ENCODE peak calls at places on chromosome 21, in nine cellular contexts. J is PC-3, U is tibial artery, X is ovary, H is heart right ventricle, V is thoracic aorta, L is PC-9, D is prostate gland, Y is mesendoderm. Q is an unnamed sample. For H3K4me1, the result is how much of the 10 kb centered on the place peaks cover.

GRCh38 chr21:39542736-39543135 is 70.0 kb upstream of the B3GALT5 start:
- DNase-seq in V (no peak), D (no peak), L (no peak), X (no peak), U (no peak), Y (no peak), J (no peak), H (no peak), Q (no peak)

GRCh38 chr21:31133243-31133830 is 95.1 kb upstream of the KRTAP19-8 start:
- DNase-seq in Y (no peak), L (no peak), U (no peak), X (no peak), D (no peak), V (no peak), H (no peak), J (no peak), Q (no peak)

GRCh38 chr21:16241021-16241420 is 511.2 kb downstream of the USP25 start:
- DNase-seq in U (no peak), L (no peak), Y (no peak), D (no peak), X (no peak), J (no peak), H (no peak), V (no peak), Q (no peak)

GRCh38 chr21:25039461-25040380 is 567.6 kb downstream of the MRPL39 start:
- DNase-seq in J (peak), D (no peak), Y (peak), L (no peak), U (no peak), H (no peak), X (no peak), V (no peak), Q (no peak)

GRCh38 chr21:17673261-17674020 is 60.7 kb upstream of the BTG3 start:
- DNase-seq in J (peak), L (peak), V (no peak), U (no peak), X (no peak), H (no peak), Y (peak), D (no peak), Q (peak)

GRCh38 chr21:16587141-16587570 is 857.4 kb downstream of the USP25 start:
- DNase-seq in X (peak), H (peak), Y (peak), U (peak), D (peak), V (no peak), L (peak), J (peak), Q (no peak)

GRCh38 chr21:34807881-34808568 is 139.2 kb downstream of the CLIC6 start:
- DNase-seq in X (peak), U (peak), Y (no peak), D (no peak), H (no peak), J (peak), L (peak), V (no peak), Q (peak)

GRCh38 chr21:29267666-29268065 is 31.1 kb upstream of the BACH1 start:
- DNase-seq in H (no peak), D (no peak), U (no peak), X (no peak), J (no peak), L (no peak), V (no peak), Y (no peak), Q (no peak)

GRCh38 chr21:29155118-29155932 is 24.9 kb downstream of the MAP3K7CL start:
- DNase-seq in H (peak), X (peak), U (peak), J (peak), D (peak), V (no peak), L (peak), Y (peak), Q (peak)

GRCh38 chr21:32372755-32373154 is 20.1 kb downstream of the URB1 start:
- DNase-seq in Y (no peak), U (no peak), D (peak), L (no peak), X (no peak), J (no peak), V (no peak), H (no peak), Q (no peak)

GRCh38 chr21:38838598-38839369 is 33.1 kb downstream of the ETS2 start:
- DNase-seq in Y (no peak), D (no peak), H (no peak), X (no peak), L (no peak), J (no peak), U (no peak), V (no peak), Q (peak)

GRCh38 chr21:17441370-17441769 is 71.5 kb upstream of the CXADR start:
- DNase-seq in U (no peak), H (no peak), X (no peak), V (no peak), Y (no peak), D (peak), L (peak), J (peak), Q (no peak)

GRCh38 chr21:23009360-23009759 is 2011.2 kb downstream of the NCAM2 start:
- DNase-seq in V (no peak), X (no peak), D (no peak), H (no peak), U (no peak), L (no peak), Y (no peak), J (no peak), Q (no peak)

GRCh38 chr21:39694750-39695149 is 50.2 kb upstream of the IGSF5 start:
- DNase-seq in H (no peak), J (no peak), X (no peak), D (no peak), L (no peak), V (no peak), U (no peak), Y (no peak), Q (no peak)

GRCh38 chr21:31182231-31183129 is 144.2 kb upstream of the KRTAP19-8 start:
- DNase-seq in U (no peak), Y (no peak), J (no peak), L (no peak), V (no peak), X (no peak), H (no peak), D (no peak), Q (no peak)

GRCh38 chr21:31781737-31782136 is 49.8 kb upstream of the SCAF4 start:
- DNase-seq in J (peak), Y (no peak), X (peak), L (no peak), U (no peak), H (peak), D (peak), V (peak), Q (no peak)

GRCh38 chr21:44301093-44301492 is 1.2 kb downstream of the PFKL start:
- DNase-seq in Y (no peak), H (no peak), X (no peak), D (no peak), J (no peak), L (no peak), V (no peak), U (no peak), Q (no peak)

GRCh38 chr21:44299085-44299457 is 782 bp upstream of the PFKL start:
- DNase-seq in Y (no peak), J (peak), D (no peak), H (no peak), X (no peak), L (no peak), U (no peak), V (no peak), Q (no peak)

GRCh38 chr21:44300262-44300959 is 558 bp downstream of the PFKL start:
- DNase-seq in Y (peak), U (peak), X (peak), L (peak), V (peak), H (peak), J (peak), D (peak), Q (peak)

GRCh38 chr21:44298301-44298700 is 1.6 kb upstream of the PFKL start:
- DNase-seq in X (no peak), U (no peak), J (peak), Y (no peak), V (no peak), H (no peak), L (no peak), D (no peak), Q (no peak)

GRCh38 chr21:44299458-44300261 is at the start of gene PFKL:
- DNase-seq in Y (peak), U (peak), D (peak), X (peak), H (peak), V (no peak), L (peak), J (peak), Q (peak)
- H3K4me1 ChIP-seq in Y (under half), U (half or more), D (under half), X (under half), H (half or more), V (under half), L (under half), J (under half), Q (under half)

DNA sequence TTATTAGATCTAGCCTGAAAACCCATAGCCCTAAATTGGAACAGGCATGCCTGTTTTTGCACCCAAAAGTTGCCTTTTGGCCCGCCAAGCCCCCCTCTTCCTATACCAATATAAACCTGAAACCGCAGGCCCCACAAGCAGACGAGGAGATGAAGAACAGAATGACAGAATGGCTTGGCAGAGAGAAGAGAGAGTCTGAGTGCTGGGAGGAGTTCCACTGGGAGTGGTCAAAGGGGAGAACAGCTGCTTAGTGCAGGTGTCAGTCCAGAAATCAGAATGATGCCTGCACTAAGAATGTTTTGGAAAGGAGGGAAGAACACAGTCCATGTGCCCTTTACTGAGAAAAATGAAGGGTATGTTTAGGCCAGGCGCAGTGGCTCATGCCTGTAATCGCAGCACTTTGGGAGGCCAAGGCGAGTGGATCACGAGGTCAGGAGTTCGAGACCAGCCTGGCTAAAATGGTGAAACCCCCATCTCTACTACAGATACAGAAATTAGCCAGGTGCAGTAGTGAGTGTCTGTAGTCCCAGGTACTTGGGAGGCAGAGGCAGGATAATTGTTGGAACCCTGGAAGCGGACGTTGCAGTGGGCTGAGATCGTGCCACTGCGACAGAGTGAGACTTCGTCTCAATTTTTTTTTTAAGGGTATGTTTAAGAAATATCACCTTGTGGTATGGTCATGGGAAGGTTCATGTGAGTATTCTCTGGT is 9.4 kb downstream of the DYRK1A start:
- DNase-seq in L (no peak), J (no peak), V (no peak), Y (no peak), D (no peak), X (no peak), H (no peak), U (no peak), Q (no peak)
- H3K27ac ChIP-seq in L (no peak), J (peak), V (no peak), Y (no peak), D (no peak), X (no peak), H (peak), U (no peak), Q (no peak)

GRCh38 chr21:15061747-15062146 is 3.1 kb downstream of the NRIP1 start:
- DNase-seq in X (no peak), L (no peak), J (no peak), H (no peak), U (no peak), Y (no peak), V (no peak), D (no peak), Q (no peak)

GRCh38 chr21:15062566-15062965 is 2.2 kb downstream of the NRIP1 start:
- DNase-seq in L (no peak), D (no peak), X (no peak), V (no peak), J (peak), H (no peak), U (no peak), Y (no peak), Q (peak)

GRCh38 chr21:15061284-15061683 is 3.5 kb downstream of the NRIP1 start:
- DNase-seq in D (no peak), X (no peak), U (no peak), Y (no peak), L (no peak), H (no peak), V (no peak), J (no peak), Q (no peak)

GRCh38 chr21:15059397-15059796 is 5.4 kb downstream of the NRIP1 start:
- DNase-seq in X (no peak), Y (no peak), U (no peak), H (no peak), V (no peak), J (no peak), L (no peak), D (no peak), Q (no peak)

GRCh38 chr21:15060776-15061175 is 4.0 kb downstream of the NRIP1 start:
- DNase-seq in L (no peak), X (no peak), J (peak), U (no peak), V (no peak), H (no peak), Y (peak), D (no peak), Q (peak)
- H3K4me3 ChIP-seq in L (peak), X (no peak), J (peak), U (no peak), V (peak), H (no peak), Y (no peak), D (no peak), Q (no peak)

DNA sequence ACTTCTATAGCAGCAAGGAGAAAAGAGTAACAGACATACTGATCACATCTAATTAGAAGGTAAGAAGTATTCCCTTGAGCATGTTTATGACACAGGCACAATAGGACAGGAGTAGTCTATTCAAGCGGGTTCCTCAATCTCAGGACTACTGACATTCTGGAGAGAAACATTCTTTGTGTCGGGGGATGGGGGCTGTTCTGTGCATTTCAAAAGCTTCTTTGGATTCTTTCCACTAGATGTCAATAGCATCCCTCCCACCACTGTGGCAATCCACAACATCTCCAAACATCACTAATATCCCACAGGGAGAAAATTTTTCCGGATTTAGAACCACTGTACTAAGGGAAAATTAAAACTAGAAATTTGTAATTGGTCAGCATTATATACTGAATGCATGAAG is 56.9 kb downstream of the ADAMTS5 start:
- DNase-seq in U (no peak), V (no peak), L (no peak), H (peak), D (no peak), Y (peak), J (peak), X (no peak), Q (peak)
- H3K4me1 ChIP-seq in U (under half), V (under half), L (under half), H (under half), D (under half), Y (under half), J (under half), X (under half), Q (under half)

GRCh38 chr21:45029298-45029967 is 44.9 kb upstream of the ADARB1 start:
- DNase-seq in J (no peak), D (no peak), H (no peak), L (no peak), V (no peak), Y (peak), X (no peak), U (peak), Q (no peak)
- H3K27ac ChIP-seq in J (no peak), D (no peak), H (peak), L (no peak), V (peak), Y (no peak), X (no peak), U (peak), Q (no peak)

DNA sequence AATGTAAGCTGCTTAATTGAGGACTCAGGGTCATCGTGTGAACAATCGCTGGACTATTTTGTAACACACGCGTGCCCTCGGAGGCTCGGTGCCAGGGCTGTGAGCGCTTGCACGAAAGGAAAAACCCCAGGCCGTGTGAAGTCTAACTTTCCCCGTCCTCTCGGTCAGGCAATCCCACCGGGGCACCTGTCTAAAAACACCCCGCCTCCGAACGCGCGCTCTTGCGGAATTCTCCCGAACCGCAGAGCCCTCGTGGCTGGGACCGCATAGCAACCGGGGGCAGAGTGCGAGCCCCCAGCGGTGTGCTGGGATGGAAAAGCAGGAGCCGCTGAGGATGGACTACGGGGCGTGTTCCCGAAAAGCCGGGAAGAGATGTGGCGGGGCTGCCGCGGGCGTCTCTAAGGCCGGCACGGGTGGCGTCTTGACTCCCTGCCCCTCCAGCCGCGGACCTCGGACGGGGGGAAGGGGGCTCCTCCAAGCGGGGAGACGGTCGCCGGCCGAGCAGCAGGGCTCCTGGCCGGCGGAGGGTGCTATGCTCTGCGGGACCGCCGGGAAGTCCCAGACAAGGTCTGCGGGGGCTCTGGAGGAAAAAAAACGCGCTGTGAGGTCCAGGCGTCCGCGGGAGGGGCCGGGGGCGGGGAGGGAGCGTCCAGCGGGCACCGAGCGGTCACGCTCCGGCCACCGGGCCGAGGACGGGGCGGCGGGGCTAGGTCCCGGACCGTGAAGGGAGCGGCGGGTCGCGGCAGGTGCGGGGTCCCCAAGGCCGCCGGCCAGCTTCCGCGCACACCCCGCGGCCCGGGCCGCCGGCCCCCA is 936 bp downstream of the ZBTB21 start:
- DNase-seq in L (peak), H (peak), Y (peak), X (peak), U (peak), D (peak), J (peak), V (no peak), Q (peak)
- H3K4me3 ChIP-seq in L (peak), H (peak), Y (peak), X (peak), U (peak), D (peak), J (peak), V (peak), Q (peak)

DNA sequence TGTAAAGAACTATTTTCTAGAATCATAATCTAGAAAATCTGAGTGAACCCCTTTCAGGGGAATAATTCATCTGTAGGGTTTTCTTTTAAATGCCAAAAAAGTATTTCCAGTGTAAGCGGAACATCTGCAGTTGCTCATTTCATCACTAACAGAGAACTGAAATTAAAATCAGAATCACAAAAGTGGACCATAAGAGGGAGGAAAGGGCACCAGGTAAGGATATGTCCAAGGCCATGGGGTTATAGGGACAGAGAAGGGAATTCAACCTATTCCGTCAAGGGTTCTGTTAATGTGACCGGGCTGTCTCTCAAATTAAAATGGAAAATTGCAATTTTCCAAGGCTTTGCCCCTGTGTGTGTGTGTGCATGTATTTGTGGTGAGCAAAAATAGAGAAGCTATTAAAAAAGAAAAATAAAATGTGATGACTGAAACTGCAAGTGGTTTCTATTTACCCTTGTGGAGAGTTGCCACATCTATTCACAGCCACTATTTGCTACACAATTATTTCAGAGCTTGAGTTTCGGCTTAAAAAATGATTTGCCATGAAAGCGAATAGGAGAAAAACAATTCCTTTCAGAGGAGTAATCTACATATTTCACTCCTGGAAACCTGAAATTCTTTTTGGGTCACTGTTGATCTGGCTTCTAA is 53.1 kb downstream of the APP start:
- DNase-seq in V (no peak), U (no peak), J (no peak), X (no peak), Y (no peak), L (no peak), H (no peak), D (no peak), Q (no peak)
- H3K4me1 ChIP-seq in V (under half), U (under half), J (under half), X (under half), Y (under half), L (under half), H (half or more), D (under half), Q (under half)

GRCh38 chr21:35833991-35834390 is 226.3 kb downstream of the SETD4 start:
- DNase-seq in Y (peak), U (no peak), D (no peak), J (no peak), L (no peak), V (no peak), H (no peak), X (no peak), Q (peak)
- H3K27ac ChIP-seq in Y (no peak), U (no peak), D (no peak), J (no peak), L (no peak), V (no peak), H (peak), X (no peak), Q (no peak)

DNA sequence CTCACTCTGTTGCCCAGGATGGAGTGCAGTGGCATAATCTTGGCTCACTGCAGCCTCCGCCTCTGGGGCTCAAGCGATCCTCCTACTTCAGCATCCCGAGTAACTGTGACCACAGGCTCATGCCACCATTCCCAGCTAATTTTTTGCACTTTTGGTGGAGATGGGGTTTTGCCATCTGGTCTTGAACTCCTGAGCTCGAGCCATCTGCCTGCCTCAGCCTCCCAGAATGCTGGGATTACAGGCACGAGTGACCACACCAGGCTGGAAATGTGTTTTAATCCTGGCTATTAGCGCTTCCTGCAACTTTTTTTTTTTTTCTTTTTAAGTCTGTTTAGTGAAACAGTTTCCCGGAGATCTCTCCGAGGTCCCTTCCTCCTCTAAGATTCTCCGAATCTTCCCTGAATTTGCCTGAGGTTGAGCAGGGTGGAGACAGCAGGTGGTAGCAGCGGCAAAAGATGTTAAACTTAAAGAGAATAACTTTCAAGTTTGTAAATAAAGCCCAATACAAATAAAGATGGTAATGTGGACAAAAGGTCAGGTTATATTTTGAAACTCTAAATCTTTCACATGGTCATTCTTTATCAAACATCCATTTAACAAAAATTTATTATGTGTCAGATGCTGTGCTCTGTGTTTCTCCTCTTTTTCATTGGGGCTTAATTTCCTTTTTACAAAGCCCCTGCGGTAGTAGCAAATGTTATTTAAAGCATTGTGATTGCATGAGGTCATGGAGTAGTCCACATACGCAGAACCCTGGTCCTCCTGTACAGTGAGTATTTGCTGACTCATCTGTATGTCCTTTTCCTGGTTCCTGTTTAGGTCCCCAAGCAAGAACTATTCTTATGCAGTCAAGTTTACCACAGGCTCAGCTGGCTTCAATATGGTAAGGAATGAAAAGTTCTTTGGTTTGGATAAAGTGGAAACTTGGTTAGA is 119.1 kb downstream of the ITSN1 start:
- DNase-seq in H (peak), L (peak), Y (peak), J (peak), D (no peak), X (no peak), V (no peak), U (peak), Q (peak)
- H3K4me3 ChIP-seq in H (no peak), L (peak), Y (no peak), J (peak), D (no peak), X (no peak), V (peak), U (peak), Q (no peak)